ENCODE peak calls at places on chromosome 18, in nine cellular contexts. J is MM.1S; H is psoas muscle; L is COLO829; I is tibial nerve; Z is right lobe of liver; P is cardiac muscle cell; T is SHP77; N is stimulated activated CD4-positive, alpha-beta T cell treated with anti-CD3 and anti-CD28 coated beads, Interleukin-4, amount 100 ng/mL, for 4 hours. O is an unnamed sample.

GRCh38 chr18:3916082-3916481 is 466.1 kb downstream of the TGIF1 start:
- DNase-seq in J (no peak), H (no peak), L (no peak), I (no peak), Z (no peak), P (no peak), T (no peak), N (no peak), O (no peak)

GRCh38 chr18:52620926-52621439 is 281.0 kb downstream of the DCC start:
- DNase-seq in J (no peak), H (no peak), L (no peak), I (no peak), Z (no peak), P (no peak), T (no peak), N (no peak), O (no peak)

GRCh38 chr18:12278153-12278764 is 24.1 kb downstream of the CIDEA start:
- DNase-seq in J (peak; percentile 64), H (no peak), L (no peak), I (no peak), Z (no peak), P (peak; percentile 29), T (no peak), N (no peak), O (peak; percentile 60)

GRCh38 chr18:741931-742512 is 29.6 kb upstream of the ENOSF1 start:
- DNase-seq in J (peak; percentile 67), H (no peak), L (peak; percentile 33), I (no peak), Z (no peak), P (peak; percentile 69), T (peak; percentile 35), N (no peak), O (peak; percentile 32)

GRCh38 chr18:64330161-64330560 is 181.3 kb upstream of the LINC00305 start:
- DNase-seq in J (no peak), H (no peak), L (no peak), I (no peak), Z (peak; percentile 55), P (peak; percentile 0), T (no peak), N (no peak), O (peak; percentile 21)

GRCh38 chr18:23982154-23983071 is 32.1 kb upstream of the TTC39C start:
- DNase-seq in J (no peak), H (peak; percentile 76), L (no peak), I (no peak), Z (peak; percentile 60), P (peak; percentile 81), T (no peak), N (no peak), O (peak; percentile 67)

GRCh38 chr18:76620326-76620813 is 125.3 kb upstream of the ZNF516 start:
- DNase-seq in J (peak; percentile 37), H (peak; percentile 76), L (peak; percentile 31), I (peak; percentile 75), Z (no peak), P (peak; percentile 86), T (peak; percentile 50), N (no peak), O (no peak)

GRCh38 chr18:55422456-55423185 is 165.4 kb downstream of the TCF4 start:
- DNase-seq in J (no peak), H (peak; percentile 52), L (no peak), I (peak; percentile 38), Z (no peak), P (peak; percentile 75), T (no peak), N (no peak), O (no peak)

GRCh38 chr18:76771132-76771824 is 51.1 kb upstream of the ZNF236 start:
- DNase-seq in J (no peak), H (no peak), L (peak; percentile 83), I (no peak), Z (no peak), P (no peak), T (no peak), N (no peak), O (no peak)

GRCh38 chr18:47149457-47150028 is 757 bp downstream of the HDHD2 start:
- DNase-seq in J (no peak), H (no peak), L (peak; percentile 54), I (no peak), Z (no peak), P (peak; percentile 17), T (no peak), N (no peak), O (no peak)

O was measured in HT1080.